ENCODE peak calls at places on chromosome 11, in eight cellular contexts. One of them, this sample, is unnamed. For H3K9me3, the result is how much of the 10 kb centered on the place peaks cover.

GRCh38 chr11:127737499-127737898 is 736.9 kb upstream of the KIRREL3 start:
- DNase-seq in thyroid gland: no peak
- DNase-seq in A549: no peak
- DNase-seq in IMR-90: no peak
- DNase-seq in uterus: no peak
- DNase-seq in body of pancreas: no peak
- DNase-seq in suprapubic skin: no peak
- DNase-seq in transverse colon: no peak
- DNase-seq in this sample: no peak

GRCh38 chr11:64225608-64226506 is at the start of the genes NUDT22 and TRPT1:
- DNase-seq in thyroid gland: peak
- DNase-seq in A549: peak
- DNase-seq in IMR-90: peak
- DNase-seq in uterus: peak
- DNase-seq in body of pancreas: peak
- DNase-seq in suprapubic skin: peak
- DNase-seq in transverse colon: peak
- DNase-seq in this sample: peak

GRCh38 chr11:10305964-10306918 is 1.4 kb downstream of the ADM start:
- DNase-seq in thyroid gland: peak
- DNase-seq in A549: peak
- DNase-seq in IMR-90: peak
- DNase-seq in uterus: peak
- DNase-seq in body of pancreas: peak
- DNase-seq in suprapubic skin: peak
- DNase-seq in transverse colon: peak
- DNase-seq in this sample: no peak

GRCh38 chr11:73577496-73577917 is 20.4 kb downstream of the FAM168A start:
- DNase-seq in thyroid gland: no peak
- DNase-seq in A549: no peak
- DNase-seq in IMR-90: peak
- DNase-seq in uterus: no peak
- DNase-seq in body of pancreas: no peak
- DNase-seq in suprapubic skin: no peak
- DNase-seq in transverse colon: no peak
- DNase-seq in this sample: no peak

GRCh38 chr11:64759722-64760719 is at the start of gene PYGM:
- DNase-seq in thyroid gland: peak
- DNase-seq in A549: no peak
- DNase-seq in IMR-90: no peak
- DNase-seq in uterus: peak
- DNase-seq in body of pancreas: peak
- DNase-seq in suprapubic skin: peak
- DNase-seq in transverse colon: no peak
- DNase-seq in this sample: peak

GRCh38 chr11:77136074-77136473 is 8.0 kb downstream of the MYO7A start:
- DNase-seq in thyroid gland: no peak
- DNase-seq in A549: no peak
- DNase-seq in IMR-90: peak
- DNase-seq in uterus: no peak
- DNase-seq in body of pancreas: no peak
- DNase-seq in suprapubic skin: no peak
- DNase-seq in transverse colon: no peak
- DNase-seq in this sample: no peak

GRCh38 chr11:86179646-86180064 is 64.9 kb upstream of the EED start:
- DNase-seq in thyroid gland: no peak
- DNase-seq in A549: no peak
- DNase-seq in IMR-90: no peak
- DNase-seq in uterus: no peak
- DNase-seq in body of pancreas: peak
- DNase-seq in suprapubic skin: no peak
- DNase-seq in transverse colon: no peak
- DNase-seq in this sample: no peak

GRCh38 chr11:16385099-16385498 is 28.8 kb upstream of the SOX6 start:
- DNase-seq in thyroid gland: no peak
- DNase-seq in A549: no peak
- DNase-seq in IMR-90: no peak
- DNase-seq in uterus: no peak
- DNase-seq in body of pancreas: no peak
- DNase-seq in suprapubic skin: no peak
- DNase-seq in transverse colon: no peak
- DNase-seq in this sample: no peak

GRCh38 chr11:120339394-120339890 is 3.2 kb downstream of the ARHGEF12 start:
- DNase-seq in thyroid gland: peak
- DNase-seq in A549: no peak
- DNase-seq in IMR-90: peak
- DNase-seq in uterus: no peak
- DNase-seq in body of pancreas: no peak
- DNase-seq in suprapubic skin: no peak
- DNase-seq in transverse colon: peak
- DNase-seq in this sample: no peak

GRCh38 chr11:76371170-76371569 is 9.8 kb downstream of the THAP12 start:
- DNase-seq in thyroid gland: no peak
- DNase-seq in A549: peak
- DNase-seq in IMR-90: peak
- DNase-seq in uterus: no peak
- DNase-seq in body of pancreas: no peak
- DNase-seq in suprapubic skin: no peak
- DNase-seq in transverse colon: no peak
- DNase-seq in this sample: no peak

GRCh38 chr11:76836613-76837291 is 24.0 kb upstream of the ACER3 start:
- DNase-seq in thyroid gland: no peak
- DNase-seq in A549: no peak
- DNase-seq in IMR-90: no peak
- DNase-seq in uterus: no peak
- DNase-seq in body of pancreas: no peak
- DNase-seq in suprapubic skin: no peak
- DNase-seq in transverse colon: peak
- DNase-seq in this sample: no peak

GRCh38 chr11:134749040-134749586 is 337.1 kb upstream of the B3GAT1 start:
- DNase-seq in thyroid gland: no peak
- DNase-seq in A549: no peak
- DNase-seq in IMR-90: no peak
- DNase-seq in uterus: no peak
- DNase-seq in body of pancreas: no peak
- DNase-seq in suprapubic skin: no peak
- DNase-seq in transverse colon: no peak
- DNase-seq in this sample: no peak

GRCh38 chr11:14537134-14537599 is 17.0 kb upstream of the PSMA1 start:
- DNase-seq in thyroid gland: no peak
- DNase-seq in A549: peak
- DNase-seq in IMR-90: peak
- DNase-seq in uterus: no peak
- DNase-seq in body of pancreas: no peak
- DNase-seq in suprapubic skin: no peak
- DNase-seq in transverse colon: peak
- DNase-seq in this sample: no peak

GRCh38 chr11:13152736-13153541 is 124.7 kb upstream of the BMAL1 start:
- DNase-seq in thyroid gland: no peak
- DNase-seq in A549: peak
- DNase-seq in IMR-90: peak
- DNase-seq in uterus: no peak
- DNase-seq in body of pancreas: no peak
- DNase-seq in suprapubic skin: no peak
- DNase-seq in transverse colon: no peak
- DNase-seq in this sample: no peak

GRCh38 chr11:46120361-46120710 is 918 bp downstream of the PHF21A start:
- DNase-seq in thyroid gland: peak
- DNase-seq in A549: peak
- DNase-seq in IMR-90: no peak
- DNase-seq in uterus: peak
- DNase-seq in body of pancreas: no peak
- DNase-seq in suprapubic skin: peak
- DNase-seq in transverse colon: peak
- DNase-seq in this sample: no peak

GRCh38 chr11:31809543-31809856 is 1.6 kb downstream of the PAX6 start:
- DNase-seq in thyroid gland: no peak
- DNase-seq in A549: no peak
- DNase-seq in IMR-90: no peak
- DNase-seq in uterus: no peak
- DNase-seq in body of pancreas: no peak
- DNase-seq in suprapubic skin: no peak
- DNase-seq in transverse colon: no peak
- DNase-seq in this sample: no peak

GRCh38 chr11:119307219-119307618 is 9.7 kb downstream of the MCAM start:
- DNase-seq in thyroid gland: no peak
- DNase-seq in A549: no peak
- DNase-seq in IMR-90: no peak
- DNase-seq in uterus: no peak
- DNase-seq in body of pancreas: no peak
- DNase-seq in suprapubic skin: no peak
- DNase-seq in transverse colon: no peak
- DNase-seq in this sample: no peak

GRCh38 chr11:72308226-72309073 is 64.5 kb upstream of the PHOX2A start:
- DNase-seq in thyroid gland: no peak
- DNase-seq in A549: no peak
- DNase-seq in IMR-90: peak
- DNase-seq in uterus: peak
- DNase-seq in body of pancreas: peak
- DNase-seq in suprapubic skin: no peak
- DNase-seq in transverse colon: no peak
- DNase-seq in this sample: no peak

GRCh38 chr11:2760196-2760871 is 60.5 kb upstream of the KCNQ1OT1 start:
- DNase-seq in thyroid gland: peak
- DNase-seq in A549: no peak
- DNase-seq in IMR-90: no peak
- DNase-seq in uterus: no peak
- DNase-seq in body of pancreas: peak
- DNase-seq in suprapubic skin: peak
- DNase-seq in transverse colon: peak
- DNase-seq in this sample: no peak

GRCh38 chr11:110317516-110317932 is 21.1 kb upstream of the RDX start:
- DNase-seq in thyroid gland: no peak
- DNase-seq in A549: no peak
- DNase-seq in IMR-90: peak
- DNase-seq in uterus: no peak
- DNase-seq in body of pancreas: no peak
- DNase-seq in suprapubic skin: no peak
- DNase-seq in transverse colon: no peak
- DNase-seq in this sample: no peak

GRCh38 chr11:62665630-62666258 is 632 bp downstream of the CSKMT start:
- DNase-seq in thyroid gland: peak
- DNase-seq in A549: no peak
- DNase-seq in IMR-90: peak
- DNase-seq in uterus: peak
- DNase-seq in body of pancreas: peak
- DNase-seq in suprapubic skin: peak
- DNase-seq in transverse colon: peak
- DNase-seq in this sample: no peak

GRCh38 chr11:62667460-62667859 is 2.3 kb downstream of the CSKMT start:
- DNase-seq in thyroid gland: no peak
- DNase-seq in A549: no peak
- DNase-seq in IMR-90: no peak
- DNase-seq in uterus: no peak
- DNase-seq in body of pancreas: no peak
- DNase-seq in suprapubic skin: no peak
- DNase-seq in transverse colon: no peak
- DNase-seq in this sample: no peak

GRCh38 chr11:62665075-62665629 is at the start of the genes C11orf98 and CSKMT:
- DNase-seq in thyroid gland: peak
- DNase-seq in A549: peak
- DNase-seq in IMR-90: peak
- DNase-seq in uterus: peak
- DNase-seq in body of pancreas: peak
- DNase-seq in suprapubic skin: peak
- DNase-seq in transverse colon: peak
- DNase-seq in this sample: peak

GRCh38 chr11:62664405-62665074 is 470 bp downstream of the C11orf98 start:
- DNase-seq in thyroid gland: peak
- DNase-seq in A549: no peak
- DNase-seq in IMR-90: peak
- DNase-seq in uterus: peak
- DNase-seq in body of pancreas: peak
- DNase-seq in suprapubic skin: no peak
- DNase-seq in transverse colon: peak
- DNase-seq in this sample: no peak

DNA sequence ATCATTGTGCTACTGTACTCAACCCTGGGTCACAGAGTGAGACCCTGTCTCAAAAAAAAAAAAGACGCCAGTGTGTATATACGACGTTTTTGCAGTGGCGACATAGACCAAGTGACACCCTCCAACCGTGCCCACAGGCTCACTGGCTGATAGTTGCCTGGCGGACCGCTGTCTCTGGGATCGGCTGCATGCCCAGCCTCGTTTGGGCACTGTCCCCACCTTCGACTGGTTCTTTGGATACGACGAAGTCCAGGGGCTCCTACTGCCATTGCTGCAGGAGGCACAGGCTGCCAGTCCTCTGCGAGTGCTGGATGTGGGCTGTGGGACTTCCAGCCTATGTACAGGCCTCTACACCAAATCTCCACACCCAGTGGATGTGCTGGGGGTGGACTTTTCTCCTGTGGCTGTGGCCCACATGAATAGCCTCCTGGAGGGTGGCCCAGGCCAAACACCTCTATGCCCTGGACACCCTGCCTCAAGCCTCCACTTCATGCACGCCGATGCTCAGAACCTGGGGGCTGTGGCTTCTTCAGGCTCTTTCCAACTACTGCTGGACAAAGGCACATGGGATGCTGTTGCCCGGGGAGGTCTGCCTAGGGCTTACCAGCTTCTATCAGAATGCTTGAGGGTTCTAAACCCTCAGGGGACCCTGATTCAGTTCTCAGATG is 1.3 kb downstream of the CSKMT start:
- DNase-seq in thyroid gland: no peak
- DNase-seq in A549: no peak
- DNase-seq in IMR-90: no peak
- DNase-seq in uterus: no peak
- DNase-seq in body of pancreas: peak
- DNase-seq in suprapubic skin: no peak
- DNase-seq in transverse colon: no peak
- DNase-seq in this sample: no peak
- TF ChIP-seq POLR2A in thyroid gland: no peak
- TF ChIP-seq POLR2A in A549: no peak
- TF ChIP-seq POLR2A in IMR-90: peak
- TF ChIP-seq POLR2A in uterus: no peak
- TF ChIP-seq POLR2A in body of pancreas: no peak
- TF ChIP-seq POLR2A in suprapubic skin: no peak
- TF ChIP-seq POLR2A in transverse colon: no peak
- TF ChIP-seq POLR2A in this sample: no peak

GRCh38 chr11:79437274-79437980 is 3.4 kb downstream of the TENM4 start:
- DNase-seq in thyroid gland: peak
- DNase-seq in A549: no peak
- DNase-seq in IMR-90: peak
- DNase-seq in uterus: peak
- DNase-seq in body of pancreas: peak
- DNase-seq in suprapubic skin: peak
- DNase-seq in transverse colon: peak
- DNase-seq in this sample: no peak
- H3K4me3 ChIP-seq in thyroid gland: peak
- H3K4me3 ChIP-seq in A549: peak
- H3K4me3 ChIP-seq in IMR-90: peak
- H3K4me3 ChIP-seq in uterus: peak
- H3K4me3 ChIP-seq in body of pancreas: no peak
- H3K4me3 ChIP-seq in suprapubic skin: peak
- H3K4me3 ChIP-seq in transverse colon: peak
- H3K4me3 ChIP-seq in this sample: peak

GRCh38 chr11:35065566-35065965 is 73.4 kb upstream of the CD44 start:
- DNase-seq in thyroid gland: no peak
- DNase-seq in A549: no peak
- DNase-seq in IMR-90: peak
- DNase-seq in uterus: peak
- DNase-seq in body of pancreas: no peak
- DNase-seq in suprapubic skin: no peak
- DNase-seq in transverse colon: no peak
- DNase-seq in this sample: no peak
- H3K9me3 ChIP-seq in thyroid gland: under half
- H3K9me3 ChIP-seq in A549: under half
- H3K9me3 ChIP-seq in IMR-90: under half
- H3K9me3 ChIP-seq in uterus: under half
- H3K9me3 ChIP-seq in body of pancreas: under half
- H3K9me3 ChIP-seq in suprapubic skin: under half
- H3K9me3 ChIP-seq in transverse colon: under half
- H3K9me3 ChIP-seq in this sample: under half

GRCh38 chr11:766106-766940 is 11.0 kb downstream of the GATD1 start:
- DNase-seq in thyroid gland: no peak
- DNase-seq in A549: no peak
- DNase-seq in IMR-90: no peak
- DNase-seq in uterus: no peak
- DNase-seq in body of pancreas: no peak
- DNase-seq in suprapubic skin: no peak
- DNase-seq in transverse colon: no peak
- DNase-seq in this sample: no peak
- TF ChIP-seq POLR2A in thyroid gland: no peak
- TF ChIP-seq POLR2A in A549: no peak
- TF ChIP-seq POLR2A in IMR-90: no peak
- TF ChIP-seq POLR2A in uterus: no peak
- TF ChIP-seq POLR2A in body of pancreas: no peak
- TF ChIP-seq POLR2A in suprapubic skin: no peak
- TF ChIP-seq POLR2A in transverse colon: no peak
- TF ChIP-seq POLR2A in this sample: no peak

This sample was measured in gastrocnemius medialis.